ENCODE peak calls at places on chromosomes 16 and 17, in four cellular contexts. Q is uterus, W is thoracic aorta, F is amygdala. T is an unnamed sample.

GRCh38 chr17:43418441-43419374 is 19.9 kb downstream of the ARL4D start:
- DNase-seq in Q (peak; percentile 66), W (no peak), F (peak; percentile 25), T (no peak)

GRCh38 chr16:85582177-85582888 is 30.8 kb upstream of the GSE1 start:
- DNase-seq in Q (no peak), W (no peak), F (no peak), T (no peak)

GRCh38 chr16:71811261-71811803 is 2.7 kb upstream of the AP1G1 start:
- DNase-seq in Q (no peak), W (no peak), F (no peak), T (no peak)

GRCh38 chr17:67759355-67760171 is 41.8 kb downstream of the NOL11 start:
- DNase-seq in Q (no peak), W (no peak), F (no peak), T (peak; percentile 20)

GRCh38 chr16:68287276-68288251 is 23.2 kb downstream of the SLC7A6OS start:
- DNase-seq in Q (peak; percentile 58), W (peak; percentile 54), F (no peak), T (no peak)

GRCh38 chr17:40121191-40121885 is 433 bp upstream of the MSL1 start:
- DNase-seq in Q (peak; percentile 71), W (no peak), F (peak; percentile 72), T (peak; percentile 43)

GRCh38 chr17:31674305-31674704 is 184.7 kb downstream of the COPRS start:
- DNase-seq in Q (no peak), W (no peak), F (no peak), T (no peak)

GRCh38 chr16:81709369-81709900 is 69.7 kb upstream of the PLCG2 start:
- DNase-seq in Q (no peak), W (no peak), F (no peak), T (no peak)

GRCh38 chr17:38877130-38877851 is 7.4 kb downstream of the LASP1 start:
- DNase-seq in Q (no peak), W (no peak), F (peak; percentile 26), T (peak; percentile 85)

GRCh38 chr17:2085648-2085949 is 30.7 kb downstream of the HIC1 start:
- DNase-seq in Q (peak; percentile 77), W (no peak), F (no peak), T (no peak)

GRCh38 chr16:71297252-71297651 is 8.1 kb upstream of the CMTR2 start:
- DNase-seq in Q (no peak), W (no peak), F (no peak), T (no peak)

GRCh38 chr17:48737330-48738043 is 8.9 kb upstream of the HOXB13 start:
- DNase-seq in Q (no peak), W (no peak), F (no peak), T (no peak)

GRCh38 chr17:50053654-50053960 is 2.3 kb upstream of the ITGA3 start:
- DNase-seq in Q (no peak), W (no peak), F (no peak), T (no peak)

GRCh38 chr16:81004646-81005353 is 1.9 kb downstream of the CMC2 start:
- DNase-seq in Q (no peak), W (no peak), F (no peak), T (peak; percentile 38)

GRCh38 chr16:26177438-26177837 is 485.7 kb downstream of the HS3ST4 start:
- DNase-seq in Q (no peak), W (no peak), F (no peak), T (no peak)

GRCh38 chr17:27455569-27455913 is 707 bp upstream of the KSR1 start:
- DNase-seq in Q (no peak), W (no peak), F (no peak), T (no peak)

GRCh38 chr16:3256876-3257465 is 538 bp upstream of the MEFV start:
- DNase-seq in Q (no peak), W (no peak), F (no peak), T (no peak)

GRCh38 chr16:50213939-50214519 is 52.3 kb upstream of the ADCY7 start:
- DNase-seq in Q (no peak), W (no peak), F (no peak), T (peak; percentile 45)

GRCh38 chr17:64506576-64507417 is at the start of gene CEP95:
- DNase-seq in Q (peak; percentile 95), W (peak; percentile 89), F (peak; percentile 95), T (peak; percentile 94)

GRCh38 chr17:63495471-63495870 is 18.6 kb downstream of the ACE start:
- DNase-seq in Q (no peak), W (no peak), F (no peak), T (no peak)

GRCh38 chr17:63498621-63499195 is 21.8 kb downstream of the ACE start:
- DNase-seq in Q (no peak), W (no peak), F (no peak), T (no peak)

GRCh38 chr16:81707411-81708321 is 71.4 kb upstream of the PLCG2 start:
- DNase-seq in Q (no peak), W (no peak), F (no peak), T (no peak)

GRCh38 chr17:49576121-49576905 is 642 bp downstream of the NXPH3 start:
- DNase-seq in Q (peak; percentile 62), W (no peak), F (no peak), T (no peak)

GRCh38 chr17:48600244-48601098 is 4.3 kb downstream of the HOXB6 start:
- DNase-seq in Q (no peak), W (no peak), F (no peak), T (no peak)

GRCh38 chr16:23254338-23254737 is 47.8 kb upstream of the SCNN1B start:
- DNase-seq in Q (no peak), W (no peak), F (no peak), T (no peak)

GRCh38 chr17:28896884-28897768 is at the start of gene FLOT2:
- DNase-seq in Q (peak; percentile 68), W (peak; percentile 19), F (no peak), T (peak; percentile 66)

GRCh38 chr17:16287563-16288027 is 65.7 kb downstream of the CENPV start:
- DNase-seq in Q (no peak), W (no peak), F (no peak), T (peak; percentile 65)